ENCODE peak calls at places on chromosomes 3 and 15, in four cellular contexts. R is PC-3, V is IMR-90, M is cardiac fibroblast. P is an unnamed sample.
A peak's percentile ranks its signal among the peaks of the same experiment; 100 is the strongest.

GRCh38 chr3:134460965-134461364 is 24.8 kb downstream of the ANAPC13 start:
- DNase-seq in M (peak; percentile 57), V (peak; percentile 98), R (peak; percentile 21), P (peak; percentile 70)

GRCh38 chr15:90957105-90957790 is 2.6 kb downstream of the RCCD1 start:
- DNase-seq in M (peak; percentile 32), R (peak; percentile 24), V (peak; percentile 39), P (peak; percentile 40)

GRCh38 chr3:51063074-51063473 is 322.0 kb upstream of the MANF start:
- DNase-seq in R (no peak), V (no peak), M (no peak), P (no peak)

GRCh38 chr15:62977952-62978811 is 64.4 kb upstream of the TPM1 start:
- DNase-seq in V (peak; percentile 44), M (peak; percentile 54), R (no peak), P (peak; percentile 28)

GRCh38 chr3:121757812-121758545 is 8.4 kb upstream of the GOLGB1 start:
- DNase-seq in R (no peak), M (no peak), V (no peak), P (no peak)

GRCh38 chr3:95905182-95905581 is 909.2 kb upstream of the EPHA6 start:
- DNase-seq in R (peak; percentile 23), M (no peak), V (no peak), P (peak; percentile 29)

GRCh38 chr3:180704532-180704931 is 25.2 kb upstream of the CCDC39 start:
- DNase-seq in M (no peak), V (no peak), R (no peak), P (peak; percentile 69)

GRCh38 chr15:93087825-93088199 is 1.2 kb downstream of the RGMA start:
- DNase-seq in M (peak; percentile 70), V (peak; percentile 5), R (peak; percentile 62), P (peak; percentile 78)

GRCh38 chr15:23912191-23912590 is 225.1 kb upstream of the NDN start:
- DNase-seq in M (no peak), V (no peak), R (no peak), P (no peak)

GRCh38 chr15:36449084-36449661 is 130.3 kb upstream of the CDIN1 start:
- DNase-seq in R (no peak), V (no peak), M (no peak), P (no peak)

GRCh38 chr3:169954142-169954756 is 12.4 kb upstream of the SEC62 start:
- DNase-seq in V (no peak), R (no peak), M (no peak), P (no peak)

GRCh38 chr3:169948559-169949371 is 17.8 kb upstream of the SEC62 start:
- DNase-seq in V (no peak), M (no peak), R (peak; percentile 18), P (peak; percentile 16)

GRCh38 chr3:169952045-169952444 is 14.6 kb upstream of the SEC62 start:
- DNase-seq in M (no peak), V (no peak), R (no peak), P (peak; percentile 39)

DNA sequence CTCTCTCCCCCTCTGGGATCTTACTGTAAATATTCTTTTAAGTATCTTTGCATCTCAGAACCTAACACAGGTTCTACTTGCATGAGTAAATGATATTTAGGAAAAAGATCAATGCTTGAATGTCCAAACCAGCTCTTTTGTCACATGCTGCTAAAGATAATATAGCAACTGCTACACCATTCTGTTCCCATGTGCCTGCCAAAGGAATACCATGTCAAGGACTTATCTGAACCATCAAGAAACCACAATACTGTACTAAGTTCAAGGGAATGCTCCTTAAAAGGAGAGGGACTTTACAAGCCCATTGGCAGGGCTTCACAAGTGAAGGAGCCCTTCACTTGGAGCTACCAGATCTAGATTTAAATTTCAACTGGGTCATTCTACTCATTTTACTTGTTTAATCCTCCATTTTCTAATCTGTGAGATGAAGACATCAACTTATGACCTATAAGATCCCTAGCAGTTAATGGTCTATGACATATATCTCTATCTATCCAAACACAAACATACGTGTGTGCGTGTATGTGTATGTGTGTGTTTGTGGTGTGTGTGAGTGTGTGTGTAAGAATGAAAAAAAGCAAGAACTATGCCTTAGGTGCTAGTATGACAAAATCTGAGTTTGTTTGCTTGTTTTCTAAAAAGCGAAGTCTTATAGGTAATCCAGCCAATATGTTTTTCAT is 13.0 kb upstream of the SEC62 start:
- DNase-seq in R (no peak), V (no peak), M (peak; percentile 28), P (no peak)
- TF ChIP-seq CTCF in R (no peak), V (no peak), M (no peak), P (no peak)

GRCh38 chr15:28099555-28100140 is 533 bp upstream of the OCA2 start:
- DNase-seq in R (no peak), M (no peak), V (no peak), P (no peak)

GRCh38 chr15:28098360-28098765 is 752 bp downstream of the OCA2 start:
- DNase-seq in M (no peak), V (no peak), R (no peak), P (no peak)

GRCh38 chr15:28097656-28098359 is 1.3 kb downstream of the OCA2 start:
- DNase-seq in V (no peak), R (no peak), M (no peak), P (no peak)

GRCh38 chr15:28100516-28101195 is 1.5 kb upstream of the OCA2 start:
- DNase-seq in V (no peak), M (no peak), R (no peak), P (no peak)

GRCh38 chr15:28098766-28099554 is at the start of gene OCA2:
- DNase-seq in R (peak; percentile 27), V (peak; percentile 30), M (peak; percentile 35), P (peak; percentile 30)
- H3K4me3 ChIP-seq in R (peak within 1 kb of the TSS; percentile 39), V (no peak within 1 kb of the TSS), M (no peak within 1 kb of the TSS), P (no peak within 1 kb of the TSS)

GRCh38 chr3:147415819-147416218 is 6.7 kb downstream of the ZIC1 start:
- DNase-seq in M (no peak), R (peak; percentile 27), V (no peak), P (no peak)
- TF ChIP-seq CTCF in M (no peak), R (peak; percentile 59), V (no peak), P (no peak)

DNA sequence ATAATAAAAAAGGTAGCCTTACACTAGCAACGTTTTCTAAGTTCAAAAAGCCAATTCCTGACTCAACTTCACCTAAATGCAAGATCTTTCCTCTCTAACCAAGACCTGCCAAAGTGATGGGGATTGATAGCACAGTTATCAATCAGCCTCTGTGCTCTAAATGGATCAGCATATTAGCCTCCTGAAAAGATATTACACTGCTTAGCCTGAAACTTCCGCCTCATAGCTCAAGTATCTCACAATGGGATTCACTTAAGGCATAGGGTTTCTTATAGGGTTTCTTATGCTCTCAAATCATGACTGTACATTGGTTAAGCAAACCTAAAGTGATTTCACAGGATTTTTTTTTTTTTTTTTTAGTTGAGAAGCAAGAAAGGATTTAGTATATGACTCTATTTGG is 439 bp upstream of the SLC9A9 start:
- DNase-seq in R (no peak), M (no peak), V (no peak), P (no peak)
- H3K4me3 ChIP-seq in R (peak overlapping the region; percentile 63), M (no peak overlapping the region), V (no peak overlapping the region), P (no peak overlapping the region)

GRCh38 chr3:21795863-21796392 is 44.9 kb upstream of the ZNF385D start:
- DNase-seq in V (no peak), R (no peak), M (peak; percentile 27), P (peak; percentile 32)

GRCh38 chr3:21798689-21799088 is 47.7 kb upstream of the ZNF385D start:
- DNase-seq in V (no peak), R (no peak), M (no peak), P (no peak)

GRCh38 chr3:21789730-21790129 is 38.7 kb upstream of the ZNF385D start:
- DNase-seq in V (no peak), R (no peak), M (no peak), P (no peak)

GRCh38 chr3:21795152-21795837 is 44.3 kb upstream of the ZNF385D start:
- DNase-seq in M (no peak), R (no peak), V (no peak), P (no peak)
- TF ChIP-seq CTCF in M (no peak), R (no peak), V (no peak), P (no peak)